ENCODE peak calls at places on chromosomes 7 and 10, in five cellular contexts. L is Peyer's patch; C is hepatocyte; U is Jurkat, Clone E6-1; S is fibroblast of lung. A is an unnamed sample.

GRCh38 chr10:75403144-75404022 is 1.8 kb upstream of the ZNF503 start:
- DNase-seq in L (peak; percentile 50), C (peak; percentile 77), U (no peak), S (peak; percentile 35), A (peak; percentile 84)

GRCh38 chr10:72050873-72051272 is 37.5 kb downstream of the SPOCK2 start:
- DNase-seq in L (no peak), C (no peak), U (no peak), S (no peak), A (no peak)

GRCh38 chr7:150317748-150318444 is 5.3 kb upstream of the LRRC61 start:
- DNase-seq in L (no peak), C (no peak), U (no peak), S (peak; percentile 57), A (no peak)

GRCh38 chr10:131431541-131431940 is 120.0 kb upstream of the TCERG1L start:
- DNase-seq in L (no peak), C (no peak), U (no peak), S (no peak), A (no peak)

GRCh38 chr7:2936301-2936700 is 92.2 kb upstream of the GNA12 start:
- DNase-seq in L (peak; percentile 14), C (no peak), U (no peak), S (no peak), A (peak; percentile 5)

GRCh38 chr7:151062399-151063211 is 3.2 kb downstream of the SLC4A2 start:
- DNase-seq in L (peak; percentile 88), C (peak; percentile 95), U (no peak), S (peak; percentile 59), A (no peak)

GRCh38 chr7:34747176-34747781 is 89.3 kb downstream of the NPSR1 start:
- DNase-seq in L (no peak), C (no peak), U (no peak), S (no peak), A (no peak)

GRCh38 chr7:158000160-158000559 is 587.5 kb downstream of the PTPRN2 start:
- DNase-seq in L (no peak), C (no peak), U (no peak), S (no peak), A (no peak)

GRCh38 chr10:33143160-33143728 is 185.2 kb upstream of the ITGB1 start:
- DNase-seq in L (no peak), C (no peak), U (no peak), S (peak; percentile 83), A (no peak)

GRCh38 chr10:24944512-24945255 is 7.7 kb downstream of the PRTFDC1 start:
- DNase-seq in L (peak; percentile 87), C (peak; percentile 78), U (no peak), S (peak; percentile 70), A (no peak)

GRCh38 chr10:15293862-15294835 is 76.9 kb downstream of the FAM171A1 start:
- DNase-seq in L (no peak), C (no peak), U (peak; percentile 4), S (no peak), A (no peak)

GRCh38 chr10:13690281-13690825 is 103.6 kb downstream of the PRPF18 start:
- DNase-seq in L (no peak), C (no peak), U (no peak), S (no peak), A (no peak)

GRCh38 chr7:7566651-7567611 is at the start of gene MIOS:
- DNase-seq in L (peak; percentile 93), C (peak; percentile 93), U (peak; percentile 42), S (peak; percentile 78), A (peak; percentile 95)

GRCh38 chr7:37046680-37047079 is 322.4 kb upstream of the AOAH start:
- DNase-seq in L (no peak), C (no peak), U (no peak), S (no peak), A (no peak)

GRCh38 chr10:100186813-100187212 is 984 bp upstream of the ERLIN1 start:
- DNase-seq in L (peak; percentile 48), C (no peak), U (peak; percentile 8), S (no peak), A (no peak)

GRCh38 chr10:101495324-101495925 is 92.6 kb downstream of the POLL start:
- DNase-seq in L (no peak), C (peak; percentile 7), U (no peak), S (peak; percentile 19), A (no peak)

GRCh38 chr7:929311-929711 is 25.2 kb downstream of the ADAP1 start:
- DNase-seq in L (no peak), C (no peak), U (no peak), S (no peak), A (peak; percentile 57)

GRCh38 chr7:99490878-99491277 is 9.2 kb downstream of the ZNF394 start:
- DNase-seq in L (no peak), C (no peak), U (no peak), S (no peak), A (no peak)

GRCh38 chr7:99497771-99498545 is 2.1 kb downstream of the ZNF394 start:
- DNase-seq in L (no peak), C (no peak), U (peak; percentile 55), S (no peak), A (no peak)

GRCh38 chr7:99498546-99498944 is 1.5 kb downstream of the ZNF394 start:
- DNase-seq in L (no peak), C (peak; percentile 8), U (no peak), S (no peak), A (no peak)

GRCh38 chr7:99489235-99489634 is 10.8 kb downstream of the ZNF394 start:
- DNase-seq in L (no peak), C (no peak), U (no peak), S (no peak), A (peak; percentile 13)

DNA sequence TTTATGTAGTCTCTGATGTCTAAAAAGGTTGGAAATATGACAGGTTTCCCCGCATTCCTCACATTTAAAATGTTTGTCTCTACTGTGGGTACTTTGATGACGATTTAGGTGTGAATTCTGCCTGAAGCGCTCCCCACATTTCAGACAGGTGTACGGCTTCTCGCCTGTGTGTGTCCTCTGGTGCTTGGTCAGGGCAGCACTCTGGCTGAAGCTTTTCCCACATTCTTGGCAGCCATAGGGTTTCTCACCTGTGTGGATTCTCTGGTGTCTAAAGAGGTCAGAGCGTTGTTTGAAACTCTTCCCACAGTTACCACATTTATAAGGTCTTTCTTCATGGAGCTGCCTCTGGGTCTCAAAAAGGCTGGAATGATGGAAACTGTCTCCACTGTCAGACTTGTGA is 6.3 kb downstream of the ZNF394 start:
- DNase-seq in L (no peak), C (no peak), U (no peak), S (no peak), A (no peak)
- H3K4me3 ChIP-seq in L (no peak overlapping the region), C (no peak overlapping the region), U (no peak overlapping the region), S (no peak overlapping the region), A (no peak overlapping the region)

GRCh38 chr10:62054825-62055224 is 153.3 kb downstream of the ARID5B start:
- DNase-seq in L (no peak), C (no peak), U (no peak), S (no peak), A (no peak)
- H3K4me3 ChIP-seq in L (no peak overlapping the region), C (no peak overlapping the region), U (no peak overlapping the region), S (peak overlapping the region; percentile 79), A (peak overlapping the region; percentile 40)

DNA sequence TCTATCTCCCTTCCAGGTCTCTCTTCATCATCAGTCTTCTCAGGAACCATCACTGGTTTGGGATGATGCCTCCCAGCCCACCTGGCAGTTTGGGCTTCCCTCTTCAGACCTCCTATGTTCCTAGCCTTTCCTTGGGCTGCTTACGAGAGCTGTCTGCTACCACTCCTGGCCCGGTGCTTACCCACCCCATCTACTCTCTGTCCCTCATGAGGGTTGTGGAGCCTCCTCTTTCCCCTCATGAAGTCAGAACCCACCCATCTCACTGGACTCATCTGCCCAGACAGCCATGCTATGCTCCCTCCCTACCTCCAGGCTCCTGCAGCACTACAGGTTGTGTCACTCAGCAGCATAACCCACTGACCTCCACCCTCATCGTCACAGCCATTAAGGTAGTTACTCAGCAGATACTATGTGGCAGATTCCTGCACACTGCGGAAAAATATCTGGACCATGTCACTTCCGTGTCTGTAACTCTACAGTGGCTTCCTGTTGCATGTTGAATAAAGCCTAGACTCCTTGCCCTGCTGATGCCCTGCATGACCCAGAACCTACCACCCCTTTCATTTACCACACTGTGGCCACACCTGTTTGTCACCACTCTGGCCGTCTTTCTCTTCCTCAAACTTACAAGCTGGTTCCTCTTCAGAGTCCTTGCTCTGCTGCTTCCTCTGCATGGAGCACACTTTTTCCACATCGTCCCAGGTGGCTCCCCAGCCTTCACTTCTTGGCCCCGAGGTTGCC is 2.0 kb downstream of the DBNL start:
- DNase-seq in L (peak; percentile 82), C (no peak), U (no peak), S (no peak), A (peak; percentile 40)
- H3K4me3 ChIP-seq in L (no peak overlapping the region), C (no peak overlapping the region), U (no peak overlapping the region), S (peak overlapping the region; percentile 95), A (no peak overlapping the region)

GRCh38 chr7:74028321-74028812 is 394 bp downstream of the ELN start:
- DNase-seq in L (no peak), C (no peak), U (no peak), S (no peak), A (peak; percentile 76)
- H3K4me3 ChIP-seq in L (peak overlapping the region; percentile 50), C (no peak overlapping the region), U (no peak overlapping the region), S (peak overlapping the region; percentile 57), A (peak overlapping the region; percentile 76)

GRCh38 chr10:69086131-69086530 is 1.8 kb upstream of the SRGN start:
- DNase-seq in L (no peak), C (no peak), U (no peak), S (no peak), A (peak; percentile 56)

GRCh38 chr10:69087600-69088470 is at the start of gene SRGN:
- DNase-seq in L (peak; percentile 95), C (no peak), U (peak; percentile 85), S (peak; percentile 95), A (no peak)

GRCh38 chr10:69088801-69089501 is 1.0 kb downstream of the SRGN start:
- DNase-seq in L (no peak), C (no peak), U (peak; percentile 19), S (peak; percentile 72), A (no peak)

GRCh38 chr10:69089638-69090599 is 2.0 kb downstream of the SRGN start:
- DNase-seq in L (peak; percentile 86), C (no peak), U (no peak), S (peak; percentile 62), A (peak; percentile 68)

DNA sequence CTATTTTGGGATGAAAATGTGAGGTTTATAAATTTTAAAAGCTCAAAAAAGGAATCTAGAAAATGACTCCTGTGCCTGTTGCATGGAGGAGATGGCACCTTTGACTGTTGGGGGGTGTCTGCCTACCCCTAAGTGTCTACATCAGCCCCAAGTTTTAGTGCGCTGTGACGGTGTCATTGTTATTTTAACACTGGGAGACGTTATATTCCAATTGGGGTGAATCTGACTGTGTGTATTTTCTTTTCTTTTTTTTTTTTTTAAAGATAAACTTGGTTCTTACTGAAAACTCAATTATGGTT is 517 bp downstream of the SRGN start:
- DNase-seq in L (no peak), C (no peak), U (no peak), S (no peak), A (no peak)
- H3K4me3 ChIP-seq in L (peak overlapping the region; percentile 44), C (no peak overlapping the region), U (peak overlapping the region; percentile 48), S (peak overlapping the region; percentile 54), A (peak overlapping the region; percentile 69)

GRCh38 chr7:114944742-114945625 is 23.1 kb downstream of the MDFIC start:
- DNase-seq in L (peak; percentile 66), C (peak; percentile 63), U (no peak), S (peak; percentile 94), A (peak; percentile 88)
- H3K4me3 ChIP-seq in L (peak overlapping the region; percentile 24), C (no peak overlapping the region), U (no peak overlapping the region), S (peak overlapping the region; percentile 56), A (peak overlapping the region; percentile 36)

A was measured in aorta.